ENCODE peak calls at places on chromosomes 5 and 9, in six cellular contexts. V is psoas muscle, Y is RWPE2, S is fibroblast of lung, L is sigmoid colon, C is pancreas. O is an unnamed sample.

GRCh38 chr5:151257731-151258715 is 5.0 kb downstream of the GM2A start:
- DNase-seq in V (no peak), Y (peak; percentile 86), S (no peak), L (no peak), C (no peak), O (no peak)

GRCh38 chr5:142769251-142769792 is 855 bp upstream of the ARHGAP26 start:
- DNase-seq in V (no peak), Y (no peak), S (no peak), L (no peak), C (no peak), O (no peak)

GRCh38 chr5:139698461-139699146 is 50.5 kb downstream of the CXXC5 start:
- DNase-seq in V (peak; percentile 83), Y (no peak), S (peak; percentile 85), L (peak; percentile 90), C (peak; percentile 90), O (peak; percentile 92)

GRCh38 chr9:15332939-15333338 is 25.9 kb upstream of the TTC39B start:
- DNase-seq in V (no peak), Y (no peak), S (no peak), L (no peak), C (no peak), O (no peak)

GRCh38 chr5:62585751-62586150 is 7.1 kb downstream of the LRRC70 start:
- DNase-seq in V (no peak), Y (no peak), S (no peak), L (no peak), C (no peak), O (no peak)

GRCh38 chr9:137951597-137952490 is 74.3 kb downstream of the CACNA1B start:
- DNase-seq in V (no peak), Y (no peak), S (no peak), L (no peak), C (no peak), O (no peak)

GRCh38 chr5:73495772-73496346 is 2.4 kb upstream of the BTF3 start:
- DNase-seq in V (no peak), Y (no peak), S (no peak), L (no peak), C (no peak), O (peak; percentile 21)

GRCh38 chr5:143837306-143837848 is 25.4 kb downstream of the HMHB1 start:
- DNase-seq in V (no peak), Y (no peak), S (peak; percentile 49), L (no peak), C (no peak), O (peak; percentile 96)

GRCh38 chr9:113299800-113300292 is 3.3 kb downstream of the RNF183 start:
- DNase-seq in V (no peak), Y (no peak), S (no peak), L (no peak), C (no peak), O (no peak)

GRCh38 chr5:134127988-134128647 is 13.6 kb downstream of the TCF7 start:
- DNase-seq in V (no peak), Y (no peak), S (no peak), L (no peak), C (no peak), O (no peak)

GRCh38 chr9:117344892-117345660 is 69.8 kb downstream of the ASTN2 start:
- DNase-seq in V (no peak), Y (no peak), S (no peak), L (no peak), C (no peak), O (no peak)

GRCh38 chr9:120374817-120375216 is 205.2 kb downstream of the CDK5RAP2 start:
- DNase-seq in V (no peak), Y (no peak), S (no peak), L (peak; percentile 28), C (no peak), O (no peak)

GRCh38 chr5:41575110-41575779 is 64.8 kb upstream of the PLCXD3 start:
- DNase-seq in V (no peak), Y (no peak), S (no peak), L (no peak), C (no peak), O (no peak)

GRCh38 chr9:69186841-69187611 is 12.9 kb downstream of the TJP2 start:
- DNase-seq in V (no peak), Y (no peak), S (peak; percentile 54), L (no peak), C (no peak), O (no peak)

GRCh38 chr5:80755634-80756033 is 100.9 kb upstream of the DHFR start:
- DNase-seq in V (no peak), Y (no peak), S (no peak), L (no peak), C (no peak), O (no peak)

GRCh38 chr5:225334-225733 is 7.2 kb downstream of the SDHA start:
- DNase-seq in V (no peak), Y (no peak), S (no peak), L (no peak), C (no peak), O (no peak)

GRCh38 chr9:100222674-100223073 is 123.6 kb downstream of the INVS start:
- DNase-seq in V (no peak), Y (no peak), S (peak; percentile 69), L (no peak), C (no peak), O (peak; percentile 69)

GRCh38 chr5:177500685-177501522 is 3.5 kb upstream of the PDLIM7 start:
- DNase-seq in V (peak; percentile 92), Y (peak; percentile 93), S (peak; percentile 85), L (peak; percentile 95), C (peak; percentile 92), O (peak; percentile 83)

GRCh38 chr9:106717686-106718085 is 145.3 kb upstream of the ZNF462 start:
- DNase-seq in V (no peak), Y (no peak), S (peak; percentile 84), L (no peak), C (no peak), O (no peak)

GRCh38 chr5:148343049-148343413 is 7.7 kb downstream of the SPINK9 start:
- DNase-seq in V (no peak), Y (peak; percentile 81), S (no peak), L (no peak), C (no peak), O (no peak)

GRCh38 chr5:121630402-121630801 is 221.3 kb upstream of the FTMT start:
- DNase-seq in V (no peak), Y (no peak), S (peak; percentile 40), L (no peak), C (no peak), O (peak; percentile 3)

GRCh38 chr5:33468811-33469435 is 28.2 kb downstream of the TARS1 start:
- DNase-seq in V (no peak), Y (no peak), S (no peak), L (no peak), C (no peak), O (no peak)

GRCh38 chr9:102124465-102124864 is 386.0 kb upstream of the GRIN3A start:
- DNase-seq in V (no peak), Y (no peak), S (no peak), L (no peak), C (no peak), O (peak; percentile 18)

DNA sequence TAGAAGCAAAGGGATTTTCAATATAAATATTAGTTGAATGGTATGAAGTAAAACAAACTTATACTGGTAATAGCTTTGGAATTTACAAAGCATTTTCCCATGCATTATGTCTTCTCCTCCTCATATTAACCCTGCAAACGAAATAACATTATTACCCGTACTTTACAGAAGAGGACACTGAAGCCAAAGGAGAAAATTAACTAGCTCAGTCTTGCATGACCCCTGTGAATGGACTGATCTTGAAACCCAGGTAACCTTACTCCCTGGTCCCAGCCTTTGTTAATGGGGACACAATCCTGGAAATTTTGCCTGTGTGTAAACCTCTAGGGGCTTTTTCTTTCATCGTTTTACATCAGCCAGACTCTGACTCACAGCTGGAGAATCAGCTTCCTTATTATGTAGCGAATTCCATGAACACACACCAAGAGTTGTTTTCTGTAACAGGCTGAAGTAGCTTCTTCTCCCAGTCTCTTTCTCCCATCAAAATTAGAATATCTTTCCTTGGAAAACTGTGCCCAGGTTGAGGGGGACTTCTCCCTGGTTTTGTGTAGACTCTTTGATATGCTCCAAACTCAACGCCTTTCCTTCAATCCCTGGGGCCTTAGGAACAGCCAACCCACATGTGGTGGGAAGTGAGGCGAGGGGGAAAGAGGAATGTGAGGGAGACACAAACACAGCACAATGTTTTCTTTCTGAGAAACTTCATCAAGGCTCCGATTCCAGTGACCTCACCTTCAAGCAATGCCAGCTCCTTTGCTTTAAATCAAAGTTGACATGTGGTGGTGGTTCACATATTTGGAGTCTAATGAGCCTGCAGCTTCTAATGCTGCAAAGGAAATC is 480.9 kb upstream of the PAPPA start:
- DNase-seq in V (no peak), Y (peak; percentile 61), S (peak; percentile 97), L (no peak), C (no peak), O (peak; percentile 72)
- H3K4me1 ChIP-seq in V (no peaks in the 10 kb centered on the region), Y (peaks cover 47% of the 10 kb centered on the region), S (peaks cover 24% of the 10 kb centered on the region), L (peaks cover 35% of the 10 kb centered on the region), C (no peaks in the 10 kb centered on the region), O (peaks cover 27% of the 10 kb centered on the region)

GRCh38 chr5:88251048-88251711 is 17.5 kb downstream of the TMEM161B start:
- DNase-seq in V (no peak), Y (no peak), S (peak; percentile 12), L (no peak), C (no peak), O (no peak)

GRCh38 chr5:88248743-88249540 is 19.7 kb downstream of the TMEM161B start:
- DNase-seq in V (no peak), Y (no peak), S (no peak), L (no peak), C (no peak), O (no peak)

GRCh38 chr5:88248094-88248493 is 20.6 kb downstream of the TMEM161B start:
- DNase-seq in V (no peak), Y (no peak), S (no peak), L (no peak), C (no peak), O (no peak)

GRCh38 chr5:88245893-88246244 is 22.8 kb downstream of the TMEM161B start:
- DNase-seq in V (no peak), Y (no peak), S (no peak), L (no peak), C (no peak), O (no peak)

DNA sequence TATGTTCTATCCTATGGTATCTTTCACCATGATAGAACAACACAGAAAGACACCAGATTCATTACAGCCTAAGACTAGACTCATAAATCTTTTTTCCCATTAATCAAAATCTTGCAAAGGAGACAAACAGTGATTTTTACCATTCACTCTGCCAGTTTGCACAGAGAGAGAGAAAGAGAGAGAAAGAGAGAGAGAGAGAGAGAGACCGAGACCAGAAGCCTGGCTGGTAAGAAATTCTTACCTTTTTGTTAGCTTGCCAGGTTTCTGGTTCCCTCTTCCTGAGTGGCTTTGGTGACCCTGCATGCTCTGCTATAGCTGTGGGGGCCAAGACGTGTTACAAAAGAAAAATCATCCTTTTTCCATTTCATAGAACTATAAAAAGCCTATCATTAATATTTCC is 18.6 kb downstream of the TMEM161B start:
- DNase-seq in V (no peak), Y (no peak), S (no peak), L (no peak), C (no peak), O (no peak)
- H3K4me1 ChIP-seq in V (peaks cover 12% of the 10 kb centered on the region), Y (peaks cover 14% of the 10 kb centered on the region), S (no peaks in the 10 kb centered on the region), L (no peaks in the 10 kb centered on the region), C (peaks cover 16% of the 10 kb centered on the region), O (no peaks in the 10 kb centered on the region)

DNA sequence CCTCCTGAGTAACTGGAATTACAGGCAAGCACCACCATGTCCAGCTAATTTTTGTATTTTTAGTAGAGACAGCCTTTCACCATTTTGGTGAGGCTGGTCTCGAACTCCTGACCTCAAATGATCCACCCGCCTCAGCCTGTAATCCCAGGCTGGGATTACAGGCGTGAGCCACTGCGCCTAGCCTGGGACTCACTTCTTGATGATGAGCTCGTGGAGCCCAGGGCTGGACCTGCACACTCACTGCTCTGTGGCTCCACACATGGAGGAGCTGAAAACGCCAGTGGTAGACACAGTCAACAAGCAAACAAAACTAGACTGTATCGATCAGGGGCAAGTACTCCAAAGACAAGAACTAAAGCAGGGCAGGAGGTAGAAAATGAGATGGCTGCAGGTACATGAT is 59.8 kb upstream of the RPL26L1 start:
- DNase-seq in V (no peak), Y (no peak), S (no peak), L (no peak), C (no peak), O (no peak)
- H3K4me1 ChIP-seq in V (peaks cover 70% of the 10 kb centered on the region), Y (peaks cover 70% of the 10 kb centered on the region), S (peaks cover 55% of the 10 kb centered on the region), L (peaks cover 74% of the 10 kb centered on the region), C (peaks cover 35% of the 10 kb centered on the region), O (no peaks in the 10 kb centered on the region)

GRCh38 chr9:37338218-37338617 is 84.3 kb upstream of the GRHPR start:
- DNase-seq in V (no peak), Y (no peak), S (no peak), L (no peak), C (no peak), O (peak; percentile 48)
- H3K4me1 ChIP-seq in V (no peaks in the 10 kb centered on the region), Y (no peaks in the 10 kb centered on the region), S (no peaks in the 10 kb centered on the region), L (no peaks in the 10 kb centered on the region), C (peaks cover 11% of the 10 kb centered on the region), O (peaks cover 86% of the 10 kb centered on the region)